ENCODE peak calls at places on chromosomes 6 and 20, in eight cellular contexts. H, A, E, O, W, Q, G and R are unnamed samples.

GRCh38 chr20:31693987-31694661 is 28.5 kb downstream of the BCL2L1 start:
- DNase-seq in A (no peak), H (peak; percentile 82), O (no peak), G (no peak), E (no peak), Q (no peak), W (no peak), R (no peak)

GRCh38 chr6:46175976-46176375 is 5.2 kb upstream of the ENPP5 start:
- DNase-seq in Q (no peak), W (no peak), H (no peak), E (no peak), G (no peak), A (no peak), O (no peak), R (no peak)

GRCh38 chr20:46964299-46965123 is 69.9 kb downstream of the EYA2 start:
- DNase-seq in E (no peak), G (no peak), W (no peak), A (no peak), H (peak; percentile 69), Q (no peak), O (no peak), R (no peak)

GRCh38 chr20:49230575-49231211 is 11.5 kb downstream of the DDX27 start:
- DNase-seq in H (no peak), G (no peak), A (no peak), Q (no peak), W (no peak), E (no peak), O (peak; percentile 26), R (peak; percentile 64)

GRCh38 chr6:133610974-133611373 is 277.9 kb upstream of the TCF21 start:
- DNase-seq in E (peak; percentile 55), A (no peak), Q (no peak), G (no peak), W (no peak), O (peak; percentile 67), H (no peak), R (no peak)

GRCh38 chr20:19855426-19855825 is 97.4 kb downstream of the RIN2 start:
- DNase-seq in G (no peak), O (no peak), H (no peak), E (no peak), Q (no peak), A (no peak), W (no peak), R (no peak)

GRCh38 chr6:150712502-150713252 is 113.0 kb downstream of the PLEKHG1 start:
- DNase-seq in A (no peak), H (no peak), W (no peak), O (no peak), E (no peak), G (no peak), Q (no peak), R (no peak)

GRCh38 chr20:38893056-38893455 is 33.2 kb upstream of the FAM83D start:
- DNase-seq in E (no peak), W (peak; percentile 27), O (no peak), G (no peak), A (no peak), Q (no peak), H (peak; percentile 74), R (no peak)

GRCh38 chr20:47304287-47304686 is 52.2 kb downstream of the ZMYND8 start:
- DNase-seq in E (peak; percentile 45), G (no peak), H (peak; percentile 41), A (no peak), Q (no peak), O (peak; percentile 41), W (no peak), R (no peak)

GRCh38 chr6:36938536-36938935 is 16.0 kb upstream of the PI16 start:
- DNase-seq in G (no peak), Q (no peak), W (no peak), E (peak; percentile 91), A (no peak), O (peak; percentile 92), H (no peak), R (no peak)

GRCh38 chr20:33224399-33224798 is 7.2 kb downstream of the BPIFA3 start:
- DNase-seq in W (no peak), E (no peak), O (no peak), G (no peak), A (no peak), H (no peak), Q (no peak), R (no peak)

GRCh38 chr6:125780540-125781306 is 10.0 kb upstream of the NCOA7 start:
- DNase-seq in O (peak; percentile 86), Q (peak; percentile 33), A (peak; percentile 56), W (peak; percentile 81), H (peak; percentile 71), G (peak; percentile 63), E (peak; percentile 74), R (peak; percentile 69)

GRCh38 chr20:39117486-39117885 is 155.3 kb downstream of the DHX35 start:
- DNase-seq in A (peak; percentile 43), H (peak; percentile 55), O (peak; percentile 44), Q (no peak), W (no peak), E (peak; percentile 35), G (no peak), R (no peak)

GRCh38 chr20:24705486-24705885 is 236.1 kb downstream of the SYNDIG1 start:
- DNase-seq in G (no peak), A (no peak), Q (no peak), O (no peak), W (no peak), H (no peak), E (no peak), R (no peak)

GRCh38 chr20:32006053-32006452 is 4.2 kb upstream of the CCM2L start:
- DNase-seq in W (no peak), H (no peak), G (no peak), E (no peak), A (no peak), O (no peak), Q (no peak), R (no peak)

GRCh38 chr20:48822879-48823385 is 4.9 kb downstream of the PREX1 start:
- DNase-seq in O (no peak), W (peak; percentile 40), A (no peak), H (no peak), G (no peak), Q (no peak), E (no peak), R (no peak)

GRCh38 chr20:23331951-23332350 is 18.6 kb upstream of the NXT1 start:
- DNase-seq in H (no peak), Q (no peak), O (peak; percentile 47), W (no peak), A (no peak), G (no peak), E (no peak), R (no peak)

GRCh38 chr20:47295921-47296426 is 60.5 kb downstream of the ZMYND8 start:
- DNase-seq in Q (no peak), E (no peak), G (no peak), H (no peak), W (no peak), O (peak; percentile 58), A (no peak), R (no peak)

GRCh38 chr20:24318569-24319352 is 150.7 kb upstream of the SYNDIG1 start:
- DNase-seq in H (no peak), A (no peak), W (no peak), G (no peak), O (no peak), Q (no peak), E (no peak), R (no peak)

GRCh38 chr20:57408536-57409233 is 17.5 kb downstream of the RBM38 start:
- DNase-seq in E (no peak), A (no peak), Q (no peak), W (no peak), O (no peak), G (no peak), H (no peak), R (no peak)

GRCh38 chr6:81834141-81834621 is 81.7 kb upstream of the TENT5A start:
- DNase-seq in O (peak; percentile 88), A (no peak), G (no peak), H (no peak), E (peak; percentile 47), W (no peak), Q (no peak), R (peak; percentile 74)